ENCODE peak calls at places on chromosomes 4 and X, in four cellular contexts. E is choroid plexus epithelial cell, G is heart left ventricle, O is fibroblast of lung. Q is an unnamed sample.

GRCh38 chr4:114598191-114599121 is at the start of gene UGT8:
- DNase-seq in E (peak), G (no peak), O (peak), Q (peak)

GRCh38 chr4:104641427-104641826 is 146.7 kb upstream of the CXXC4 start:
- DNase-seq in E (no peak), G (no peak), O (no peak), Q (no peak)

GRCh38 chr4:6199344-6199921 is 916 bp downstream of the JAKMIP1 start:
- DNase-seq in E (no peak), G (no peak), O (no peak), Q (peak)

GRCh38 chr4:107630185-107630705 is 89.8 kb downstream of the PAPSS1 start:
- DNase-seq in E (no peak), G (no peak), O (no peak), Q (no peak)

GRCh38 chr4:9971711-9972110 is 49.6 kb downstream of the SLC2A9 start:
- DNase-seq in E (no peak), G (no peak), O (no peak), Q (no peak)

GRCh38 chr4:117971406-117971805 is 62.9 kb upstream of the NDST3 start:
- DNase-seq in E (no peak), G (no peak), O (no peak), Q (no peak)

GRCh38 chr4:35538807-35539206 is 705.5 kb downstream of the ARAP2 start:
- DNase-seq in E (peak), G (no peak), O (peak), Q (no peak)

GRCh38 chr4:70895405-70895804 is 6.8 kb upstream of the MOB1B start:
- DNase-seq in E (no peak), G (peak), O (no peak), Q (no peak)

GRCh38 chr4:56976878-56977320 is 507 bp downstream of the NOA1 start:
- DNase-seq in E (peak), G (no peak), O (no peak), Q (peak)

GRCh38 chrX:31272472-31272775 is 200.6 kb upstream of the FTHL17 start:
- DNase-seq in E (no peak), G (no peak), O (no peak), Q (no peak)
- H3K4me3 ChIP-seq in E (no peak), G (no peak), O (no peak), Q (no peak)

GRCh38 chrX:108131471-108131870 is 39.9 kb downstream of the ATG4A start:
- DNase-seq in E (no peak), G (no peak), O (no peak), Q (no peak)

GRCh38 chrX:108132034-108132433 is 40.5 kb downstream of the ATG4A start:
- DNase-seq in E (no peak), G (no peak), O (no peak), Q (no peak)

GRCh38 chrX:108138814-108139213 is 47.2 kb downstream of the ATG4A start:
- DNase-seq in E (no peak), G (no peak), O (no peak), Q (no peak)

GRCh38 chrX:108130889-108131288 is 39.3 kb downstream of the ATG4A start:
- DNase-seq in E (no peak), G (no peak), O (no peak), Q (no peak)

DNA sequence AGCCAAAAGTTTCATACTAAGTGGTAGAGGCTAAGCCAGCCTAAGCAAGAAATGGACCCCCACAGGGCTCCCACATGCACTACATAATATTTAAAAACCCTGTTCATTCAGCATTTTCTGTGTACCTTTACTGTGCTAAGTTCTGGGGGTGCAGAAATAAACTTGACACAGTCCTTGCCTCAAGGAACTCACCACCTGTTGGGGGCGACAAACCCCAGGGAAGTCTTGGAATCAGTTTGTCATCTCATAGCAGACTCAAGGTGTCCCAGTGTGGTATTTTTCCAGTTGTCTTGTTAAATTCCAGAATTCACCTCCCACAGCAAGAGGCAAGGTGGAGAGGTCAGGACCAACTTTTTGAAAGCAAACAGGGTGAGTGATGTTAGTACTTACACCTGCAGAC is 43.1 kb downstream of the ATG4A start:
- DNase-seq in E (no peak), G (no peak), O (no peak), Q (no peak)
- TF ChIP-seq CTCF in E (peak), G (no peak), O (no peak), Q (no peak)

GRCh38 chr4:53583513-53583912 is 7.8 kb downstream of the LNX1 start:
- DNase-seq in E (no peak), G (no peak), O (no peak), Q (no peak)
- H3K4me3 ChIP-seq in E (no peak), G (no peak), O (no peak), Q (no peak)

DNA sequence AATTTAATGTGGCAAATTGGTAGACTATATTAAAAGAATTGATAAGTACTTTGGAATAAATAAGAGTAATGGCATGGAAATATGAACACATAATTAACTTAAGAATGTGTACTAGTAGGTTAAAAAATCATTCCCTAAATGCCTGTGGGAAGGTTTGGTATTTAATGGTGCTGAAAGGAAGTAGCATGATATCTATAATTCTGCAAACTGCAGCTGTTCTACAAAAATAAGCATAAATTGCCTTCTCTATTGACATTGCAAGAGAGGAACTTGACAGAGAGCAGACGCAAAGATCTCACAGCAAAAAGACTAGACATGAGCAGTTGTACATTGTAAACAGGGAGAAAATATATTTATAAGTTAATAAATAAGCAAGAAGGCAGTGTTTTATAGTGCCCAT is 752.5 kb upstream of the PCDH10 start:
- DNase-seq in E (peak), G (no peak), O (no peak), Q (no peak)
- TF ChIP-seq CTCF in E (no peak), G (no peak), O (no peak), Q (no peak)

GRCh38 chr4:182215171-182215570 is 28.0 kb upstream of the TENM3 start:
- DNase-seq in E (no peak), G (no peak), O (no peak), Q (no peak)

GRCh38 chr4:182213024-182213423 is 30.2 kb upstream of the TENM3 start:
- DNase-seq in E (peak), G (no peak), O (peak), Q (no peak)

GRCh38 chr4:182208651-182209050 is 34.6 kb upstream of the TENM3 start:
- DNase-seq in E (peak), G (no peak), O (no peak), Q (no peak)

GRCh38 chr4:182216005-182216404 is 27.2 kb upstream of the TENM3 start:
- DNase-seq in E (no peak), G (no peak), O (no peak), Q (no peak)

DNA sequence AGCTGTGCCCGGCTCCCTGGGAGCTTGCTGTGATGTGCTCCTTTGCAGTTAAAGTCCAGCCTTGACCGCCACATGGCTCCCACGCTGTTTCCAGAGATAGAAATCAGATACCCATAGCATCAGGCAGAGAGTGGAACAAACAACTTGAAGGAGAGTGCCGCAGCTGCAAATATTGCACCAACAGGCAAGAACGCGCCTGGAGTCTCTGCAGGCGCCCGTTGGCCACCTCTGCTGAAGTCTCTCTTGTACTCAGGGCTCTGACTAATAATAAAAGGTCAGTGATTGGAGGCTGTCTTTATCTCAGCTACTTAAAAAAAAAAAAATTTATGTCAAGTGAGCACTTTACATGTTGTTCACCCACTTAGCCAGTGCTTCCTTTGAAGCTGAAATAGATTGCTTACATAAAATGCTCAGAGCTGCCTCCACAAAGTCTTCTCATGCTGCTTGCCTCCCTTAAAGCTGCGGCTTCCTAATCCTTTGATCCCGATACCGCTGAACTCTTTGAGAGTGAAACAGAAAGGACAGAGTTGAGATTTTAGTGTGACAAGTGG is 30.9 kb upstream of the TENM3 start:
- DNase-seq in E (peak), G (no peak), O (peak), Q (no peak)
- H3K4me3 ChIP-seq in E (peak), G (no peak), O (no peak), Q (no peak)

GRCh38 chrX:50996930-50997329 is 86.4 kb downstream of the BMP15 start:
- DNase-seq in E (no peak), G (no peak), O (no peak), Q (no peak)
- TF ChIP-seq CTCF in E (no peak), G (no peak), O (no peak), Q (no peak)